ENCODE peak calls at places on chromosomes 12 and 14, in nine cellular contexts. Y, P, W, K, M, L, S, X and B are unnamed samples.

GRCh38 chr12:21675641-21676040 is 18.0 kb upstream of the LDHB start:
- DNase-seq in Y (no peak), P (no peak), W (no peak), K (no peak), M (no peak), L (no peak), S (no peak), X (no peak), B (no peak)

GRCh38 chr14:68042591-68043210 is 223.1 kb downstream of the RAD51B start:
- DNase-seq in Y (no peak), P (no peak), W (no peak), K (no peak), M (peak), L (no peak), S (no peak), X (peak), B (no peak)

GRCh38 chr14:95070748-95071435 is 86.4 kb downstream of the DICER1 start:
- DNase-seq in Y (no peak), P (no peak), W (no peak), K (no peak), M (no peak), L (no peak), S (no peak), X (no peak), B (no peak)

GRCh38 chr12:100737168-100737567 is 57.4 kb upstream of the ANO4 start:
- DNase-seq in Y (no peak), P (peak), W (no peak), K (no peak), M (no peak), L (no peak), S (no peak), X (no peak), B (no peak)

GRCh38 chr14:69183735-69184134 is 7.6 kb upstream of the EXD2 start:
- DNase-seq in Y (peak), P (peak), W (no peak), K (no peak), M (peak), L (no peak), S (no peak), X (no peak), B (peak)

GRCh38 chr12:132437252-132438138 is 52.5 kb upstream of the FBRSL1 start:
- DNase-seq in Y (no peak), P (peak), W (no peak), K (no peak), M (no peak), L (no peak), S (no peak), X (no peak), B (no peak)

GRCh38 chr12:91040356-91040755 is 17.5 kb downstream of the KERA start:
- DNase-seq in Y (peak), P (no peak), W (no peak), K (no peak), M (no peak), L (no peak), S (no peak), X (no peak), B (peak)

GRCh38 chr12:100528471-100529139 is 44.9 kb upstream of the GAS2L3 start:
- DNase-seq in Y (no peak), P (no peak), W (no peak), K (no peak), M (no peak), L (no peak), S (no peak), X (no peak), B (no peak)

GRCh38 chr12:78878447-78878846 is 13.9 kb downstream of the SYT1 start:
- DNase-seq in Y (no peak), P (no peak), W (no peak), K (no peak), M (no peak), L (no peak), S (no peak), X (peak), B (no peak)

GRCh38 chr12:47672068-47672467 is 33.8 kb downstream of the RPAP3 start:
- DNase-seq in Y (no peak), P (no peak), W (no peak), K (no peak), M (no peak), L (no peak), S (no peak), X (no peak), B (no peak)

GRCh38 chr12:56151672-56152131 is 685 bp upstream of the MYL6B start:
- DNase-seq in Y (no peak), P (peak), W (peak), K (peak), M (peak), L (no peak), S (peak), X (peak), B (peak)

GRCh38 chr12:6250343-6250742 is 50.1 kb downstream of the CD9 start:
- DNase-seq in Y (no peak), P (peak), W (no peak), K (no peak), M (no peak), L (no peak), S (no peak), X (no peak), B (no peak)

GRCh38 chr12:63387736-63388135 is 236.7 kb upstream of the AVPR1A start:
- DNase-seq in Y (no peak), P (no peak), W (no peak), K (no peak), M (no peak), L (no peak), S (no peak), X (no peak), B (no peak)

GRCh38 chr14:60514378-60515243 is 5.7 kb downstream of the SIX6 start:
- DNase-seq in Y (no peak), P (peak), W (no peak), K (no peak), M (peak), L (no peak), S (no peak), X (peak), B (no peak)

GRCh38 chr14:104116544-104117340 is 21.6 kb upstream of the KIF26A start:
- DNase-seq in Y (no peak), P (peak), W (no peak), K (no peak), M (no peak), L (no peak), S (peak), X (peak), B (no peak)

GRCh38 chr12:111766608-111767361 is at the start of gene ALDH2:
- DNase-seq in Y (peak), P (peak), W (peak), K (peak), M (peak), L (no peak), S (peak), X (no peak), B (no peak)

GRCh38 chr14:22848391-22849164 is 12.2 kb downstream of the MMP14 start:
- DNase-seq in Y (peak), P (peak), W (no peak), K (no peak), M (peak), L (no peak), S (peak), X (no peak), B (peak)

GRCh38 chr12:109160873-109161272 is 44.5 kb downstream of the ACACB start:
- DNase-seq in Y (no peak), P (no peak), W (no peak), K (no peak), M (no peak), L (no peak), S (no peak), X (no peak), B (no peak)

GRCh38 chr14:90624228-90624627 is 192.0 kb downstream of the TTC7B start:
- DNase-seq in Y (peak), P (no peak), W (no peak), K (no peak), M (peak), L (no peak), S (peak), X (peak), B (peak)

GRCh38 chr12:5784626-5785130 is 160.4 kb downstream of the ANO2 start:
- DNase-seq in Y (no peak), P (peak), W (no peak), K (no peak), M (no peak), L (no peak), S (no peak), X (no peak), B (no peak)

GRCh38 chr12:104635944-104636343 is 179.2 kb downstream of the CHST11 start:
- DNase-seq in Y (no peak), P (no peak), W (no peak), K (no peak), M (no peak), L (no peak), S (no peak), X (no peak), B (no peak)

GRCh38 chr12:92030618-92031017 is 115.0 kb downstream of the BTG1 start:
- DNase-seq in Y (peak), P (no peak), W (peak), K (peak), M (no peak), L (no peak), S (no peak), X (no peak), B (peak)

GRCh38 chr14:99806841-99807240 is 13.6 kb downstream of the EML1 start:
- DNase-seq in Y (no peak), P (no peak), W (no peak), K (no peak), M (no peak), L (no peak), S (no peak), X (no peak), B (no peak)

GRCh38 chr12:24947541-24948451 is 1.1 kb downstream of the BCAT1 start:
- DNase-seq in Y (no peak), P (no peak), W (no peak), K (no peak), M (no peak), L (no peak), S (no peak), X (no peak), B (peak)

GRCh38 chr14:76761198-76761848 is at the start of gene VASH1:
- DNase-seq in Y (peak), P (peak), W (peak), K (no peak), M (peak), L (peak), S (peak), X (peak), B (peak)

GRCh38 chr14:76761849-76762616 is 765 bp downstream of the VASH1 start:
- DNase-seq in Y (no peak), P (no peak), W (no peak), K (no peak), M (no peak), L (no peak), S (no peak), X (no peak), B (no peak)

GRCh38 chr14:76762617-76763361 is 1.5 kb downstream of the VASH1 start:
- DNase-seq in Y (no peak), P (peak), W (no peak), K (no peak), M (no peak), L (no peak), S (no peak), X (no peak), B (peak)

GRCh38 chr14:76765461-76765931 is 4.2 kb downstream of the VASH1 start:
- DNase-seq in Y (no peak), P (peak), W (no peak), K (no peak), M (no peak), L (no peak), S (no peak), X (no peak), B (no peak)

GRCh38 chr14:76763362-76764041 is 2.2 kb downstream of the VASH1 start:
- DNase-seq in Y (peak), P (peak), W (no peak), K (no peak), M (no peak), L (no peak), S (no peak), X (no peak), B (peak)
- H3K4me3 ChIP-seq in Y (no peak), P (peak), W (no peak), K (no peak), M (no peak), L (no peak), S (peak), X (no peak), B (no peak)

GRCh38 chr12:54349031-54349430 is 15.3 kb downstream of the GPR84 start:
- DNase-seq in Y (no peak), P (no peak), W (no peak), K (no peak), M (no peak), L (no peak), S (no peak), X (no peak), B (no peak)

GRCh38 chr12:54350743-54351142 is 13.5 kb downstream of the GPR84 start:
- DNase-seq in Y (no peak), P (no peak), W (no peak), K (no peak), M (no peak), L (no peak), S (no peak), X (no peak), B (no peak)

GRCh38 chr12:54349658-54350057 is 14.6 kb downstream of the GPR84 start:
- DNase-seq in Y (no peak), P (no peak), W (no peak), K (no peak), M (no peak), L (no peak), S (no peak), X (no peak), B (no peak)

GRCh38 chr12:54352891-54353874 is 11.1 kb downstream of the GPR84 start:
- DNase-seq in Y (peak), P (peak), W (no peak), K (no peak), M (no peak), L (no peak), S (peak), X (no peak), B (peak)

GRCh38 chr12:54352022-54352531 is 12.2 kb downstream of the GPR84 start:
- DNase-seq in Y (peak), P (peak), W (no peak), K (peak), M (no peak), L (no peak), S (peak), X (no peak), B (peak)
- H3K4me3 ChIP-seq in Y (no peak), P (peak), W (peak), K (peak), M (no peak), L (no peak), S (peak), X (no peak), B (no peak)

GRCh38 chr12:7503686-7504085 is at the start of gene CD163:
- DNase-seq in Y (no peak), P (no peak), W (no peak), K (no peak), M (no peak), L (no peak), S (no peak), X (no peak), B (peak)
- H3K4me3 ChIP-seq in Y (no peak), P (no peak), W (no peak), K (no peak), M (no peak), L (no peak), S (peak), X (no peak), B (no peak)

GRCh38 chr12:75812341-75813018 is 219.1 kb downstream of the PHLDA1 start:
- DNase-seq in Y (peak), P (peak), W (no peak), K (no peak), M (peak), L (peak), S (no peak), X (no peak), B (peak)
- H3K4me3 ChIP-seq in Y (peak), P (no peak), W (no peak), K (peak), M (peak), L (peak), S (no peak), X (no peak), B (peak)

GRCh38 chr12:117072736-117073475 is 26.3 kb downstream of the TESC start:
- DNase-seq in Y (no peak), P (no peak), W (no peak), K (no peak), M (no peak), L (no peak), S (peak), X (no peak), B (no peak)
- H3K4me3 ChIP-seq in Y (no peak), P (no peak), W (no peak), K (no peak), M (no peak), L (no peak), S (no peak), X (no peak), B (no peak)

DNA sequence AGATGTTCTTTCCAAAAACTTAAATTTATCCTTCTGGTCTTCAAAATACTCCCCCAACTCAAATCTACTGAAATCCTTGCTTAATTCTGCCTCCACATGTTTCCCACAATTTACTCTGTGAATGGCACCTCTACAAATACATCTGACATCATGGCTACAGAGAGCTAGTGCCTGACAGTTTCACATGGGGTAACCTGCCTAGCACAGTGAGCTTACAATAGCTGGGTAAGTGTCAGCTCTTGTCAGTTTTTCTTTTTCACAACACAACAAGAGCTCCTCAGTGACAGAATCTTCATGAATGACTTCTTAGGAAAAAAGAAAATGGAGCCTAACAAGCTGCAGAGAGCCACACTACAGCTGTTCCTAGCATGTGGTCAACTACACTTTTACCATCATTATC is 54.4 kb downstream of the NIN start:
- DNase-seq in Y (no peak), P (no peak), W (no peak), K (no peak), M (no peak), L (no peak), S (no peak), X (no peak), B (no peak)
- H3K4me3 ChIP-seq in Y (no peak), P (no peak), W (no peak), K (no peak), M (no peak), L (no peak), S (no peak), X (no peak), B (no peak)